ENCODE peak calls at places on chromosomes 6 and 20, in ten cellular contexts. One of them, this sample, is unnamed.

GRCh38 chr20:64136004-64136710 is 28.1 kb upstream of the MYT1 start:
- DNase-seq in NCI-H1694 treated with DMSO at 0.1 percent for 48 hours: no peak
- DNase-seq in brain microvascular endothelial cell: no peak
- DNase-seq in lower leg skin: no peak
- DNase-seq in Calu3: no peak
- DNase-seq in B cell: no peak
- DNase-seq in EL: no peak
- DNase-seq in T-helper 9 cell: no peak
- DNase-seq in pancreas: no peak
- DNase-seq in MM.1S: no peak
- DNase-seq in this sample: no peak

GRCh38 chr6:43467752-43468151 is 9.6 kb upstream of the TJAP1 start:
- DNase-seq in NCI-H1694 treated with DMSO at 0.1 percent for 48 hours: no peak
- DNase-seq in brain microvascular endothelial cell: no peak
- DNase-seq in lower leg skin: no peak
- DNase-seq in Calu3: no peak
- DNase-seq in B cell: no peak
- DNase-seq in EL: no peak
- DNase-seq in T-helper 9 cell: no peak
- DNase-seq in pancreas: no peak
- DNase-seq in MM.1S: no peak
- DNase-seq in this sample: no peak

GRCh38 chr20:49835031-49835430 is 22.4 kb downstream of the SLC9A8 start:
- DNase-seq in NCI-H1694 treated with DMSO at 0.1 percent for 48 hours: no peak
- DNase-seq in brain microvascular endothelial cell: no peak
- DNase-seq in lower leg skin: no peak
- DNase-seq in Calu3: no peak
- DNase-seq in B cell: no peak
- DNase-seq in EL: no peak
- DNase-seq in T-helper 9 cell: no peak
- DNase-seq in pancreas: no peak
- DNase-seq in MM.1S: no peak
- DNase-seq in this sample: no peak

GRCh38 chr6:165962361-165962760 is 205.3 kb downstream of the TBXT start:
- DNase-seq in NCI-H1694 treated with DMSO at 0.1 percent for 48 hours: no peak
- DNase-seq in brain microvascular endothelial cell: no peak
- DNase-seq in lower leg skin: no peak
- DNase-seq in Calu3: no peak
- DNase-seq in B cell: no peak
- DNase-seq in EL: no peak
- DNase-seq in T-helper 9 cell: no peak
- DNase-seq in pancreas: no peak
- DNase-seq in MM.1S: no peak
- DNase-seq in this sample: no peak

GRCh38 chr6:25916789-25917490 is 13.6 kb downstream of the SLC17A2 start:
- DNase-seq in NCI-H1694 treated with DMSO at 0.1 percent for 48 hours: no peak
- DNase-seq in brain microvascular endothelial cell: no peak
- DNase-seq in lower leg skin: no peak
- DNase-seq in Calu3: no peak
- DNase-seq in B cell: no peak
- DNase-seq in EL: no peak
- DNase-seq in T-helper 9 cell: no peak
- DNase-seq in pancreas: no peak
- DNase-seq in MM.1S: no peak
- DNase-seq in this sample: no peak

GRCh38 chr20:15196580-15197255 is 859.3 kb upstream of the FLRT3 start:
- DNase-seq in NCI-H1694 treated with DMSO at 0.1 percent for 48 hours: no peak
- DNase-seq in brain microvascular endothelial cell: no peak
- DNase-seq in lower leg skin: no peak
- DNase-seq in Calu3: no peak
- DNase-seq in B cell: peak
- DNase-seq in EL: no peak
- DNase-seq in T-helper 9 cell: no peak
- DNase-seq in pancreas: no peak
- DNase-seq in MM.1S: no peak
- DNase-seq in this sample: no peak

GRCh38 chr6:17354700-17355403 is 38.5 kb upstream of the CAP2 start:
- DNase-seq in NCI-H1694 treated with DMSO at 0.1 percent for 48 hours: no peak
- DNase-seq in brain microvascular endothelial cell: peak
- DNase-seq in lower leg skin: no peak
- DNase-seq in Calu3: peak
- DNase-seq in B cell: no peak
- DNase-seq in EL: peak
- DNase-seq in T-helper 9 cell: no peak
- DNase-seq in pancreas: no peak
- DNase-seq in MM.1S: no peak
- DNase-seq in this sample: no peak

GRCh38 chr6:579339-579738 is 77.6 kb downstream of the HUS1B start:
- DNase-seq in NCI-H1694 treated with DMSO at 0.1 percent for 48 hours: peak
- DNase-seq in brain microvascular endothelial cell: peak
- DNase-seq in lower leg skin: no peak
- DNase-seq in Calu3: no peak
- DNase-seq in B cell: no peak
- DNase-seq in EL: peak
- DNase-seq in T-helper 9 cell: no peak
- DNase-seq in pancreas: no peak
- DNase-seq in MM.1S: no peak
- DNase-seq in this sample: no peak

GRCh38 chr20:9200196-9200595 is 131.3 kb downstream of the PLCB4 start:
- DNase-seq in NCI-H1694 treated with DMSO at 0.1 percent for 48 hours: no peak
- DNase-seq in brain microvascular endothelial cell: no peak
- DNase-seq in lower leg skin: no peak
- DNase-seq in Calu3: no peak
- DNase-seq in B cell: no peak
- DNase-seq in EL: no peak
- DNase-seq in T-helper 9 cell: no peak
- DNase-seq in pancreas: no peak
- DNase-seq in MM.1S: no peak
- DNase-seq in this sample: no peak

GRCh38 chr20:25336561-25337422 is 53.8 kb downstream of the ABHD12 start:
- DNase-seq in NCI-H1694 treated with DMSO at 0.1 percent for 48 hours: no peak
- DNase-seq in brain microvascular endothelial cell: peak
- DNase-seq in lower leg skin: peak
- DNase-seq in Calu3: no peak
- DNase-seq in B cell: no peak
- DNase-seq in EL: no peak
- DNase-seq in T-helper 9 cell: no peak
- DNase-seq in pancreas: peak
- DNase-seq in MM.1S: no peak
- DNase-seq in this sample: peak

GRCh38 chr6:32073613-32074012 is 35.4 kb downstream of the CYP21A2 start:
- DNase-seq in NCI-H1694 treated with DMSO at 0.1 percent for 48 hours: no peak
- DNase-seq in brain microvascular endothelial cell: no peak
- DNase-seq in lower leg skin: no peak
- DNase-seq in Calu3: no peak
- DNase-seq in B cell: no peak
- DNase-seq in EL: no peak
- DNase-seq in T-helper 9 cell: no peak
- DNase-seq in pancreas: no peak
- DNase-seq in MM.1S: no peak
- DNase-seq in this sample: no peak